ENCODE peak calls at places on chromosomes 6 and 20, in ten cellular contexts. L is H9; I is T-helper 9 cell; P is progenitor cell of endocrine pancreas; J is RPMI7951; G is stimulated activated CD8-positive, alpha-beta memory T cell treated with anti-CD3 and anti-CD28 coated beads, Interleukin-12 subunit alpha, Interleukin-12 subunit beta, amount 100 ng/mL, for 4 hours; H is GM23338; X is Peyer's patch; E is NCI-H1417; W is T follicular helper cell. K is an unnamed sample.

GRCh38 chr20:9397928-9398327 is 116.5 kb upstream of the LAMP5 start:
- DNase-seq in H (no peak), G (no peak), J (no peak), W (no peak), L (no peak), X (no peak), E (no peak), P (no peak), I (no peak), K (no peak)

GRCh38 chr6:54876365-54876764 is 29.8 kb downstream of the FAM83B start:
- DNase-seq in E (no peak), I (no peak), W (no peak), P (no peak), X (no peak), G (no peak), L (no peak), H (no peak), J (no peak), K (no peak)

GRCh38 chr6:54805077-54805476 is 41.5 kb upstream of the FAM83B start:
- DNase-seq in L (no peak), X (no peak), H (peak; percentile 7), I (no peak), E (no peak), P (no peak), G (no peak), J (no peak), W (no peak), K (no peak)

GRCh38 chr6:107114872-107115694 is at the start of gene BEND3:
- DNase-seq in J (no peak), P (peak; percentile 40), H (peak; percentile 69), L (no peak), I (peak; percentile 31), X (peak; percentile 66), E (peak; percentile 70), G (peak; percentile 54), W (peak; percentile 22), K (no peak)

GRCh38 chr6:43858161-43859153 is 88.4 kb downstream of the VEGFA start:
- DNase-seq in W (no peak), E (no peak), L (no peak), H (no peak), X (peak; percentile 16), G (no peak), P (no peak), I (no peak), J (no peak), K (no peak)

GRCh38 chr20:31682352-31682751 is 40.3 kb downstream of the BCL2L1 start:
- DNase-seq in G (no peak), J (no peak), P (no peak), W (no peak), I (no peak), L (no peak), E (no peak), H (no peak), X (no peak), K (no peak)

GRCh38 chr6:75210885-75211739 is 5.3 kb upstream of the COL12A1 start:
- DNase-seq in I (peak; percentile 39), J (peak; percentile 61), P (no peak), W (peak; percentile 40), G (no peak), L (no peak), H (peak; percentile 88), X (no peak), E (peak; percentile 77), K (peak; percentile 67)

GRCh38 chr6:155561262-155561970 is 105.8 kb upstream of the NOX3 start:
- DNase-seq in E (no peak), H (no peak), P (no peak), G (no peak), J (no peak), L (no peak), W (no peak), X (no peak), I (no peak), K (no peak)

GRCh38 chr20:40467014-40467413 is 222.0 kb downstream of the MAFB start:
- DNase-seq in H (no peak), P (no peak), W (no peak), L (no peak), E (no peak), J (no peak), G (no peak), X (no peak), I (no peak), K (no peak)

GRCh38 chr6:52603000-52603795 is 26.3 kb upstream of the TRAM2 start:
- DNase-seq in P (no peak), J (peak; percentile 80), W (no peak), X (no peak), E (no peak), I (no peak), G (no peak), L (no peak), H (no peak), K (no peak)

GRCh38 chr6:147906361-147906760 is 397.9 kb downstream of the SAMD5 start:
- DNase-seq in W (no peak), X (no peak), J (no peak), H (no peak), L (no peak), P (no peak), G (no peak), E (no peak), I (no peak), K (no peak)